ENCODE peak calls at places on chromosome 15, in five cellular contexts. E, A, I, P and M are unnamed samples.

GRCh38 chr15:68612979-68613740 is 34.4 kb downstream of the CORO2B start:
- DNase-seq in E (no peak), A (peak; percentile 60), I (peak; percentile 35), P (no peak), M (no peak)

GRCh38 chr15:66565141-66565595 is 630 bp downstream of the LCTL start:
- DNase-seq in E (no peak), A (no peak), I (no peak), P (no peak), M (no peak)

GRCh38 chr15:66905954-66906353 is 159.4 kb upstream of the SMAD3 start:
- DNase-seq in E (no peak), A (no peak), I (no peak), P (no peak), M (no peak)

GRCh38 chr15:75673426-75674247 is 25.9 kb downstream of the SNX33 start:
- DNase-seq in E (no peak), A (no peak), I (peak; percentile 70), P (peak; percentile 65), M (no peak)

GRCh38 chr15:64524778-64525177 is 64.4 kb downstream of the ZNF609 start:
- DNase-seq in E (no peak), A (no peak), I (peak; percentile 37), P (no peak), M (no peak)

GRCh38 chr15:68619303-68619698 is 40.5 kb downstream of the CORO2B start:
- DNase-seq in E (no peak), A (no peak), I (no peak), P (no peak), M (no peak)

GRCh38 chr15:52511084-52511483 is 17.6 kb downstream of the MYO5A start:
- DNase-seq in E (no peak), A (no peak), I (no peak), P (no peak), M (no peak)

GRCh38 chr15:48968066-48968465 is 4.3 kb upstream of the SHC4 start:
- DNase-seq in E (no peak), A (no peak), I (no peak), P (no peak), M (no peak)

GRCh38 chr15:74958320-74958907 is 1.8 kb upstream of the RPP25 start:
- DNase-seq in E (peak; percentile 31), A (peak; percentile 83), I (no peak), P (peak; percentile 87), M (peak; percentile 94)

GRCh38 chr15:65970937-65971740 is 101.8 kb downstream of the RAB11A start:
- DNase-seq in E (no peak), A (peak; percentile 83), I (peak; percentile 2), P (no peak), M (no peak)

GRCh38 chr15:40219801-40220200 is 19.1 kb upstream of the PAK6 start:
- DNase-seq in E (no peak), A (no peak), I (no peak), P (no peak), M (no peak)

GRCh38 chr15:36156855-36157521 is 422.4 kb upstream of the CDIN1 start:
- DNase-seq in E (peak; percentile 64), A (peak; percentile 13), I (peak; percentile 56), P (peak; percentile 7), M (no peak)
- H3K27ac ChIP-seq in E (no peak overlapping the region), A (no peak overlapping the region), I (no peak overlapping the region), P (no peak overlapping the region), M (no peak overlapping the region)

GRCh38 chr15:91021516-91022074 is 799 bp downstream of the VPS33B start:
- DNase-seq in E (no peak), A (no peak), I (peak; percentile 18), P (no peak), M (peak; percentile 20)
- H3K4me1 ChIP-seq in E (peaks cover 6% of the 10 kb centered on the region), A (peaks cover 3% of the 10 kb centered on the region), I (no peaks in the 10 kb centered on the region), P (peaks cover 25% of the 10 kb centered on the region), M (no peaks in the 10 kb centered on the region)

GRCh38 chr15:72179950-72180581 is 17.5 kb downstream of the GRAMD2A start:
- DNase-seq in E (no peak), A (peak; percentile 85), I (no peak), P (no peak), M (no peak)

GRCh38 chr15:72182673-72183072 is 14.9 kb downstream of the GRAMD2A start:
- DNase-seq in E (no peak), A (no peak), I (no peak), P (no peak), M (no peak)

GRCh38 chr15:72178976-72179585 is 18.5 kb downstream of the GRAMD2A start:
- DNase-seq in E (no peak), A (no peak), I (no peak), P (no peak), M (no peak)

GRCh38 chr15:72182244-72182643 is 15.3 kb downstream of the GRAMD2A start:
- DNase-seq in E (no peak), A (no peak), I (no peak), P (no peak), M (no peak)

DNA sequence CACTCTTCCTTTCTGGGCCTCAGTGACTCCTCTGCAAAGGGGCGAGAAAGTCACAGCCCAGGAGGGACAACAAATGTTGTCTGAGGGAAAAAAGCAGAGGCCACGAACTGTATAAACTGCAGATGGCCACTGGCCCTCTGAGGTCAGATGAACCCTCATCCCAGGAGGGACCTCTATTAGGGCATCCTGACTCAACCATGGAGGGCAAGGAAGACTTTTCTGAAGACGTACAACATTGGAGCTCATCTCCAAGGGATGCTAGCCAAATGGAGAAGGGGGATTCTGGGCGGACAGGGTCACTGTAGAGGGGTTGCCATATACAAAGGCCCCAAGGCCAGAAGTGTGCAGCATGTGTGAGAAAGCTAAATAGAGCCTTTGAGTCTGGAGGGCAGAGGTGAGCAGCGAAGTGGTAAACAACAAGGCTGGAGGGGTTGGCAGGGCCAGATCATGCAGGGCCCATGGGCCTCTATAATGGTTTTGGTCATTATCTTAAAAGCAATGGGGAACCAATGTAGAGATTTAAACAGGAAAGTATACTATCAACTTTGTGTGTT is 16.7 kb downstream of the GRAMD2A start:
- DNase-seq in E (no peak), A (no peak), I (no peak), P (no peak), M (no peak)
- H3K27ac ChIP-seq in E (no peak overlapping the region), A (no peak overlapping the region), I (no peak overlapping the region), P (no peak overlapping the region), M (no peak overlapping the region)

GRCh38 chr15:79467865-79468586 is 35.9 kb downstream of the MINAR1 start:
- DNase-seq in E (no peak), A (no peak), I (no peak), P (no peak), M (no peak)
- H3K4me1 ChIP-seq in E (no peaks in the 10 kb centered on the region), A (no peaks in the 10 kb centered on the region), I (peaks cover 2% of the 10 kb centered on the region), P (no peaks in the 10 kb centered on the region), M (no peaks in the 10 kb centered on the region)

GRCh38 chr15:57031605-57032004 is 113.2 kb downstream of the TCF12 start:
- DNase-seq in E (no peak), A (peak; percentile 84), I (peak; percentile 76), P (no peak), M (no peak)
- H3K27ac ChIP-seq in E (no peak overlapping the region), A (no peak overlapping the region), I (no peak overlapping the region), P (no peak overlapping the region), M (no peak overlapping the region)